ENCODE peak calls at places on chromosomes 6 and 20, in four cellular contexts. One of them, this sample, is unnamed.

GRCh38 chr6:90217621-90218496 is 78.8 kb downstream of the BACH2 start:
- DNase-seq in fibroblast of lung: no peak
- DNase-seq in RWPE1: peak
- DNase-seq in occipital lobe: no peak
- DNase-seq in this sample: no peak

GRCh38 chr20:38129893-38130609 is 35.0 kb downstream of the TGM2 start:
- DNase-seq in fibroblast of lung: no peak
- DNase-seq in RWPE1: no peak
- DNase-seq in occipital lobe: no peak
- DNase-seq in this sample: no peak

GRCh38 chr20:48163521-48163920 is 378.2 kb upstream of the SULF2 start:
- DNase-seq in fibroblast of lung: no peak
- DNase-seq in RWPE1: no peak
- DNase-seq in occipital lobe: no peak
- DNase-seq in this sample: no peak

GRCh38 chr6:20879526-20879925 is 345.3 kb downstream of the CDKAL1 start:
- DNase-seq in fibroblast of lung: no peak
- DNase-seq in RWPE1: no peak
- DNase-seq in occipital lobe: no peak
- DNase-seq in this sample: no peak

GRCh38 chr6:119612176-119612870 is 262.8 kb upstream of the MAN1A1 start:
- DNase-seq in fibroblast of lung: no peak
- DNase-seq in RWPE1: no peak
- DNase-seq in occipital lobe: no peak
- DNase-seq in this sample: no peak

GRCh38 chr6:5012531-5012930 is 8.7 kb upstream of the RPP40 start:
- DNase-seq in fibroblast of lung: peak
- DNase-seq in RWPE1: no peak
- DNase-seq in occipital lobe: no peak
- DNase-seq in this sample: no peak

GRCh38 chr6:5205877-5206840 is 54.6 kb downstream of the LYRM4 start:
- DNase-seq in fibroblast of lung: peak
- DNase-seq in RWPE1: no peak
- DNase-seq in occipital lobe: peak
- DNase-seq in this sample: peak

GRCh38 chr6:43876602-43877001 is 106.6 kb downstream of the VEGFA start:
- DNase-seq in fibroblast of lung: no peak
- DNase-seq in RWPE1: no peak
- DNase-seq in occipital lobe: no peak
- DNase-seq in this sample: no peak

GRCh38 chr6:17968081-17968518 is 19.3 kb downstream of the KIF13A start:
- DNase-seq in fibroblast of lung: no peak
- DNase-seq in RWPE1: no peak
- DNase-seq in occipital lobe: no peak
- DNase-seq in this sample: no peak

GRCh38 chr6:125140808-125141207 is 12.8 kb upstream of the TPD52L1 start:
- DNase-seq in fibroblast of lung: peak
- DNase-seq in RWPE1: no peak
- DNase-seq in occipital lobe: no peak
- DNase-seq in this sample: no peak